ENCODE peak calls at places on chromosomes 4 and X, in four cellular contexts. P, X, L and W are unnamed samples.

GRCh38 chrX:108186811-108187210 is 95.2 kb downstream of the ATG4A start:
- DNase-seq in P (no peak), X (no peak), L (no peak), W (no peak)

GRCh38 chrX:130716822-130717405 is 186.1 kb downstream of the ENOX2 start:
- DNase-seq in P (no peak), X (no peak), L (no peak), W (no peak)

GRCh38 chrX:135425566-135425965 is 3.8 kb downstream of the SMIM10L2A start:
- DNase-seq in P (no peak), X (no peak), L (no peak), W (no peak)

GRCh38 chr4:37978509-37978908 is 18.3 kb downstream of the PTTG2 start:
- DNase-seq in P (no peak), X (no peak), L (no peak), W (no peak)

GRCh38 chr4:88283661-88284377 is 542 bp downstream of the PPM1K start:
- DNase-seq in P (peak; percentile 58), X (no peak), L (peak; percentile 76), W (no peak)

GRCh38 chrX:51802917-51803688 is 59.9 kb downstream of the GSPT2 start:
- DNase-seq in P (peak; percentile 33), X (peak; percentile 1), L (no peak), W (peak; percentile 63)

GRCh38 chr4:122636697-122637096 is 15.8 kb upstream of the IL21 start:
- DNase-seq in P (no peak), X (no peak), L (no peak), W (no peak)

GRCh38 chr4:186727977-186728519 is 4.4 kb upstream of the FAT1 start:
- DNase-seq in P (no peak), X (no peak), L (no peak), W (no peak)

GRCh38 chr4:188403272-188403671 is 264.0 kb downstream of the TRIML1 start:
- DNase-seq in P (no peak), X (no peak), L (no peak), W (no peak)

GRCh38 chr4:105944535-105944934 is 49.3 kb downstream of the NPNT start:
- DNase-seq in P (no peak), X (no peak), L (no peak), W (no peak)

GRCh38 chrX:40471965-40472648 is 108.7 kb upstream of the ATP6AP2 start:
- DNase-seq in P (peak; percentile 1), X (no peak), L (no peak), W (peak; percentile 49)

GRCh38 chr4:74109894-74110605 is 11.1 kb upstream of the CXCL2 start:
- DNase-seq in P (no peak), X (no peak), L (no peak), W (no peak)